ENCODE peak calls at places on chromosome 10, in four cellular contexts. T, X, V and M are unnamed samples.

GRCh38 chr10:1670541-1671365 is 66.6 kb downstream of the ADARB2 start:
- DNase-seq in T (no peak), X (no peak), V (no peak), M (no peak)

GRCh38 chr10:110708776-110709443 is 64.8 kb downstream of the RBM20 start:
- DNase-seq in T (peak; percentile 74), X (no peak), V (peak; percentile 63), M (no peak)

GRCh38 chr10:44045020-44045419 is 339.9 kb downstream of the CXCL12 start:
- DNase-seq in T (no peak), X (no peak), V (peak; percentile 80), M (no peak)

GRCh38 chr10:11639861-11640764 is 28.7 kb upstream of the USP6NL start:
- DNase-seq in T (no peak), X (no peak), V (no peak), M (peak; percentile 55)

GRCh38 chr10:113151178-113151577 is 201.1 kb downstream of the TCF7L2 start:
- DNase-seq in T (no peak), X (no peak), V (no peak), M (peak; percentile 42)

GRCh38 chr10:42419789-42420188 is 218.6 kb downstream of the ZNF33B start:
- DNase-seq in T (no peak), X (no peak), V (no peak), M (no peak)

GRCh38 chr10:47094126-47094525 is 182.9 kb downstream of the PTPN20 start:
- DNase-seq in T (no peak), X (no peak), V (no peak), M (no peak)

GRCh38 chr10:67119648-67120047 is 193.8 kb downstream of the LRRTM3 start:
- DNase-seq in T (no peak), X (peak; percentile 1), V (no peak), M (no peak)

GRCh38 chr10:109974509-109975191 is 33.1 kb upstream of the ADD3 start:
- DNase-seq in T (no peak), X (peak; percentile 44), V (no peak), M (no peak)

GRCh38 chr10:8051109-8051781 is 3.2 kb upstream of the GATA3 start:
- DNase-seq in T (no peak), X (no peak), V (no peak), M (no peak)

GRCh38 chr10:105358911-105359310 is 717.8 kb downstream of the SORCS3 start:
- DNase-seq in T (no peak), X (peak; percentile 51), V (no peak), M (no peak)

GRCh38 chr10:95309958-95310357 is 19.2 kb upstream of the PDLIM1 start:
- DNase-seq in T (no peak), X (no peak), V (no peak), M (no peak)

GRCh38 chr10:5461201-5461585 is 38.2 kb downstream of the CALML5 start:
- DNase-seq in T (no peak), X (no peak), V (no peak), M (no peak)

GRCh38 chr10:59907537-59907917 is 1.2 kb upstream of the CCDC6 start:
- DNase-seq in T (no peak), X (no peak), V (no peak), M (no peak)

GRCh38 chr10:98309366-98310355 is 41.7 kb upstream of the LOXL4 start:
- DNase-seq in T (peak; percentile 77), X (peak; percentile 68), V (peak; percentile 80), M (peak; percentile 88)

GRCh38 chr10:60728056-60728455 is 50.2 kb upstream of the CDK1 start:
- DNase-seq in T (no peak), X (no peak), V (no peak), M (no peak)

GRCh38 chr10:81036257-81036656 is 498.6 kb downstream of the SH2D4B start:
- DNase-seq in T (no peak), X (no peak), V (no peak), M (no peak)

GRCh38 chr10:99681553-99681952 is 22.2 kb downstream of the ENTPD7 start:
- DNase-seq in T (no peak), X (peak; percentile 78), V (no peak), M (peak; percentile 91)

GRCh38 chr10:91924212-91925021 is 847 bp downstream of the BTAF1 start:
- DNase-seq in T (no peak), X (peak; percentile 12), V (no peak), M (no peak)

GRCh38 chr10:12812541-12812940 is 189.0 kb downstream of the CCDC3 start:
- DNase-seq in T (no peak), X (no peak), V (no peak), M (no peak)

GRCh38 chr10:45672201-45673073 is at the start of gene ZFAND4:
- DNase-seq in T (peak; percentile 97), X (peak; percentile 93), V (peak; percentile 99), M (peak; percentile 98)

GRCh38 chr10:23448802-23449570 is 10.1 kb downstream of the OTUD1 start:
- DNase-seq in T (no peak), X (no peak), V (no peak), M (peak; percentile 50)

GRCh38 chr10:47379901-47380300 is 4.2 kb downstream of the ZNF488 start:
- DNase-seq in T (no peak), X (no peak), V (no peak), M (no peak)

GRCh38 chr10:77500754-77501151 is 136.9 kb downstream of the KCNMA1 start:
- DNase-seq in T (no peak), X (peak; percentile 83), V (no peak), M (no peak)
- H3K27me3 ChIP-seq in T (no peaks in the 10 kb centered on the region), X (no peaks in the 10 kb centered on the region), V (no peaks in the 10 kb centered on the region), M (no peaks in the 10 kb centered on the region)

DNA sequence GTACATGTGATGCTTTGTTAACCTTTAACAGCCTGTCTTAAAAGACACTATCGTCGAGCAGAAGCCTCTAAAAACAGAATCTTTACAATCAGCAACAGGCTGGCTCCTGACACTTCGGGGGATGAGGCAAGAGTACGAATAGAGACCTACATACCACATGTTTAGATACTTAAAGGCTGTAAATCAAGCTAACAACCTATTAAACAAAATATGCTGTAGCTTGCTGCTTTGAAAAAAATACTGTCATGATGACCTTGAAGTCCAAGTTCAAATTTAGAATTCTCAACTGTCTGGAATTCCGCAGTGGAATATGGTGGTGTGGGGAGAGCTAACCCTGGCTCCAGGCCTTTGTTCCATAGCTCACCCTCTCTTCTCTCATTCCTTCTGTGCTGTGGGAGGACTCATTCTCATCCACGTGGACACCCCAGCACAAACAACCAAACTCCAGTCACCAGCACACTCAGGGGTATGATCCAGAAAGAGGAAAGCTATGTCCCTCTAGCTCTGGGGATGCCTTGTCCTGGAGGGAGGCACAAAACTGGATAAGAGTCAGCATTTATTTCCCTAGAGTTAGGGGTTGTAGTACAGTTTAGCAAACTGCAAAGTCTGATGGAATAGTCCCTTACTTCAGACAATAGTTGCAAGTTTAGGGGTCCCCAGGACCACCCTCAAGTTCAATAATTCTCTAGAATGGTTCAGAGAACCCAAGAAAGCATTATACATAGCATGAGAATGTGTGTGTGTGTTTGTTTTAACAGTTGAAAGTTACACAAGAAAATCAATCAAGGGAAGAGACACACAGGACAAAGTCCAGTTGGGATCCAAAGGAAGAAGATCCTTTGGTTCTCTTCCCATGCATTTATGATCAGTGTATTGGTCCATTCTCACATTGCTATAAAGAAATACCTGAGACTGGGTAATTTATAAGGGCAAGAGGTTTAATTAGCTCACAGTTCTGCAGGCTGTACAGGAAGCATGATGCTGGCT is 196.0 kb upstream of the SVIL start:
- DNase-seq in T (no peak), X (no peak), V (no peak), M (no peak)
- H3K4me1 ChIP-seq in T (no peaks in the 10 kb centered on the region), X (no peaks in the 10 kb centered on the region), V (no peaks in the 10 kb centered on the region), M (peaks cover 16% of the 10 kb centered on the region)

GRCh38 chr10:4132216-4132556 is 347.2 kb upstream of the KLF6 start:
- DNase-seq in T (no peak), X (no peak), V (no peak), M (no peak)

GRCh38 chr10:4129866-4130455 is 345.0 kb upstream of the KLF6 start:
- DNase-seq in T (no peak), X (peak; percentile 30), V (no peak), M (no peak)

GRCh38 chr10:4127518-4128315 is 342.7 kb upstream of the KLF6 start:
- DNase-seq in T (no peak), X (no peak), V (peak; percentile 37), M (no peak)

GRCh38 chr10:4131407-4132215 is 346.6 kb upstream of the KLF6 start:
- DNase-seq in T (no peak), X (peak; percentile 93), V (no peak), M (peak; percentile 80)

DNA sequence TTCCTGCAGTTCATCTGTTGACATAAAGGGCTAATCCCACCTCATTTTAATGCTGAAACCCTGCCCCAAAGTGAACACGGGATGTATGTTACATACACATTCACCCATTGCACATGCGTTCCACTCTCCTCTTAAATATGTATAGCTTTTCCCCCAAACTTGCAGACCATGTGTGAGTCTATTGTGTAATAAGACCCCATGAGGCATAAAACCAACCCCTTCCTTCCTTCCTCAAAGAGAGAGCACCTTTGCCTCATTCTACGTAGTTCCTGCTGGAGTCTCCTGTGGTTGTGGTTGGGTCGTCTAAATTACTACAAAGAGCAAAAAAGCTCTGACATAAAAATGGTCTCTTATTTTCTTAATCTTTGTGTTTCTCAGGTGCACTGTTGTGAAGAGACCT is 345.7 kb upstream of the KLF6 start:
- DNase-seq in T (no peak), X (no peak), V (no peak), M (no peak)
- H3K27me3 ChIP-seq in T (no peaks in the 10 kb centered on the region), X (no peaks in the 10 kb centered on the region), V (no peaks in the 10 kb centered on the region), M (no peaks in the 10 kb centered on the region)

DNA sequence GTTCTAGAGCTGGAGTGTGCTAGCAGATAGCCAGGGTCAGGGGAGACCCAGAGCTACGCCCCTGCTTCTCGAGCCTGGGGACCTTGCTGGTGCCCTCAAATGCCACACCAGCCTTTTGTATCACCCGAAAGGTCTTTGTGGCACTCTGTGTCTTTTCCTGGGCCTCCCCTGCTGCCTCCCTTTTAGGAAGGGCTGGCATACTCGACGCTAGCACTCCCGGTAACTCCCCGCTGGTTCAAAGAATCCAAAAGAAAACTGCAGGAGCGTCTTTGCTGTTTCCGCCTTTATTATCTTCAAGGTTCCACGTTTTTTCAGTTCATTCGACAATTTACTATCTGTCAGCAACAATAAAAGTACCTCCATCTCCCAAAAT is 36.3 kb downstream of the CTBP2 start:
- DNase-seq in T (no peak), X (no peak), V (no peak), M (no peak)
- H3K4me1 ChIP-seq in T (peaks cover 40% of the 10 kb centered on the region), X (peaks cover 16% of the 10 kb centered on the region), V (peaks cover 62% of the 10 kb centered on the region), M (peaks cover 23% of the 10 kb centered on the region)